ENCODE peak calls at places on chromosomes 16 and 17, in five cellular contexts. T is NT2/D1, I is mesendoderm, C is H9, K is SK-N-SH. V is an unnamed sample.

GRCh38 chr17:3961564-3962047 is 2.6 kb downstream of the ATP2A3 start:
- DNase-seq in T (no peak), K (no peak), C (no peak), I (no peak), V (no peak)

GRCh38 chr16:79372504-79373184 is 227.9 kb downstream of the MAF start:
- DNase-seq in I (no peak), K (no peak), C (no peak), T (no peak), V (no peak)

GRCh38 chr16:55367301-55367745 is 43.3 kb downstream of the IRX6 start:
- DNase-seq in T (no peak), C (no peak), K (no peak), I (no peak), V (peak; percentile 28)

GRCh38 chr16:275041-275621 is 613 bp downstream of the RGS11 start:
- DNase-seq in T (no peak), C (peak; percentile 55), I (no peak), K (peak; percentile 74), V (peak; percentile 40)

GRCh38 chr16:86913886-86914285 is 335.5 kb downstream of the FOXL1 start:
- DNase-seq in T (no peak), C (no peak), K (no peak), I (no peak), V (no peak)

GRCh38 chr16:68848786-68849185 is 5.5 kb downstream of the TANGO6 start:
- DNase-seq in K (no peak), I (no peak), C (no peak), T (no peak), V (no peak)

GRCh38 chr16:85168732-85169256 is 56.5 kb upstream of the CIBAR2 start:
- DNase-seq in I (peak; percentile 61), C (no peak), K (peak; percentile 92), T (no peak), V (peak; percentile 81)

GRCh38 chr17:79623786-79624657 is 13.2 kb upstream of the RBFOX3 start:
- DNase-seq in C (peak; percentile 25), K (peak; percentile 7), T (no peak), I (no peak), V (no peak)

GRCh38 chr16:74718140-74718539 is 17.5 kb upstream of the MLKL start:
- DNase-seq in I (no peak), C (no peak), K (no peak), T (no peak), V (no peak)

GRCh38 chr17:17959520-17960361 is 12.5 kb downstream of the TOM1L2 start:
- DNase-seq in T (no peak), K (no peak), C (no peak), I (no peak), V (peak; percentile 64)

GRCh38 chr17:61389670-61390478 is 9.8 kb upstream of the TBX2 start:
- DNase-seq in C (peak; percentile 85), K (peak; percentile 80), I (peak; percentile 61), T (no peak), V (peak; percentile 73)

GRCh38 chr17:74712301-74712700 is 422 bp downstream of the CD300LF start:
- DNase-seq in C (no peak), I (no peak), K (no peak), T (no peak), V (no peak)

GRCh38 chr16:47578033-47578432 is 116.9 kb downstream of the PHKB start:
- DNase-seq in K (no peak), C (no peak), I (no peak), T (no peak), V (no peak)

GRCh38 chr17:41404024-41404651 is 6.7 kb upstream of the KRT31 start:
- DNase-seq in I (peak; percentile 27), K (no peak), C (no peak), T (no peak), V (peak; percentile 75)

GRCh38 chr16:57728336-57729181 is 7.0 kb upstream of the KATNB1 start:
- DNase-seq in C (no peak), I (no peak), T (no peak), K (no peak), V (no peak)

GRCh38 chr17:74361613-74362391 is at the start of gene BTBD17:
- DNase-seq in C (peak; percentile 95), I (peak; percentile 32), T (no peak), K (peak; percentile 78), V (peak; percentile 50)

GRCh38 chr17:28381141-28381825 is 9.8 kb downstream of the SARM1 start:
- DNase-seq in I (peak; percentile 82), K (no peak), C (peak; percentile 92), T (no peak), V (no peak)

GRCh38 chr16:80197790-80198201 is 343.0 kb upstream of the DYNLRB2 start:
- DNase-seq in K (no peak), T (no peak), C (no peak), I (no peak), V (peak; percentile 82)

GRCh38 chr17:77375917-77376651 is 235.3 kb downstream of the SEC14L1 start:
- DNase-seq in T (no peak), C (peak; percentile 67), I (peak; percentile 57), K (peak; percentile 82), V (peak; percentile 82)

GRCh38 chr16:70151941-70152509 is 21.6 kb upstream of the CLEC18C start:
- DNase-seq in T (no peak), K (no peak), C (no peak), I (no peak), V (no peak)

GRCh38 chr17:60563743-60564142 is 36.2 kb upstream of the PPM1D start:
- DNase-seq in K (no peak), T (no peak), C (no peak), I (no peak), V (no peak)

GRCh38 chr16:29809850-29810698 is 1.9 kb upstream of the PRRT2 start:
- DNase-seq in C (peak; percentile 49), I (peak; percentile 65), K (no peak), T (no peak), V (no peak)

GRCh38 chr17:791807-792206 is 9.7 kb downstream of the MRM3 start:
- DNase-seq in K (no peak), C (no peak), I (no peak), T (no peak), V (no peak)

GRCh38 chr17:17635126-17635525 is 43.6 kb upstream of the PEMT start:
- DNase-seq in I (no peak), T (no peak), K (no peak), C (no peak), V (no peak)

GRCh38 chr17:9408381-9408780 is 167.2 kb downstream of the STX8 start:
- DNase-seq in T (no peak), I (no peak), C (no peak), K (no peak), V (no peak)

GRCh38 chr17:15157051-15157450 is 108.1 kb downstream of the PMP22 start:
- DNase-seq in K (no peak), T (no peak), I (peak; percentile 54), C (no peak), V (peak; percentile 50)

GRCh38 chr17:83203472-83204221 is 124.2 kb downstream of the METRNL start:
- DNase-seq in K (no peak), T (no peak), C (no peak), I (no peak), V (no peak)

GRCh38 chr17:4006745-4007211 is 42.5 kb upstream of the ATP2A3 start:
- DNase-seq in K (peak; percentile 77), I (peak; percentile 91), C (no peak), T (no peak), V (no peak)

GRCh38 chr17:33166472-33166871 is 126.6 kb downstream of the ASIC2 start:
- DNase-seq in C (no peak), I (no peak), K (no peak), T (no peak), V (no peak)

GRCh38 chr16:53518550-53519416 is 15.8 kb upstream of the AKTIP start:
- DNase-seq in T (no peak), K (no peak), I (no peak), C (no peak), V (peak; percentile 10)

GRCh38 chr17:57956311-57957119 is 1.3 kb upstream of the CUEDC1 start:
- DNase-seq in K (peak; percentile 27), C (peak; percentile 61), I (peak; percentile 71), T (peak; percentile 30), V (no peak)

GRCh38 chr17:65092262-65092661 is 35.7 kb upstream of the GNA13 start:
- DNase-seq in I (peak; percentile 27), C (no peak), T (no peak), K (no peak), V (peak; percentile 46)

GRCh38 chr16:56662357-56663354 is 4.9 kb downstream of the MT1F start:
- DNase-seq in C (peak; percentile 39), I (peak; percentile 44), K (no peak), T (no peak), V (no peak)

GRCh38 chr17:82412535-82413520 is 5.3 kb upstream of the HEXD start:
- DNase-seq in I (no peak), T (no peak), K (peak; percentile 83), C (no peak), V (no peak)

GRCh38 chr17:76532072-76532651 is 5.3 kb downstream of the CYGB start:
- DNase-seq in C (no peak), I (peak; percentile 58), T (no peak), K (no peak), V (no peak)

GRCh38 chr16:78932395-78932794 is 668.1 kb downstream of the MAF start:
- DNase-seq in C (no peak), T (no peak), I (no peak), K (no peak), V (no peak)

GRCh38 chr16:57009641-57010170 is 20.3 kb downstream of the NLRC5 start:
- DNase-seq in T (no peak), K (no peak), C (no peak), I (no peak), V (no peak)

GRCh38 chr16:10122546-10122945 is 59.7 kb downstream of the GRIN2A start:
- DNase-seq in K (peak; percentile 41), I (peak; percentile 23), T (peak; percentile 15), C (no peak), V (peak; percentile 34)
- H3K9ac ChIP-seq in K (no peak overlapping the region), I (no peak overlapping the region), T (no peak overlapping the region), C (no peak overlapping the region), V (no peak overlapping the region)

DNA sequence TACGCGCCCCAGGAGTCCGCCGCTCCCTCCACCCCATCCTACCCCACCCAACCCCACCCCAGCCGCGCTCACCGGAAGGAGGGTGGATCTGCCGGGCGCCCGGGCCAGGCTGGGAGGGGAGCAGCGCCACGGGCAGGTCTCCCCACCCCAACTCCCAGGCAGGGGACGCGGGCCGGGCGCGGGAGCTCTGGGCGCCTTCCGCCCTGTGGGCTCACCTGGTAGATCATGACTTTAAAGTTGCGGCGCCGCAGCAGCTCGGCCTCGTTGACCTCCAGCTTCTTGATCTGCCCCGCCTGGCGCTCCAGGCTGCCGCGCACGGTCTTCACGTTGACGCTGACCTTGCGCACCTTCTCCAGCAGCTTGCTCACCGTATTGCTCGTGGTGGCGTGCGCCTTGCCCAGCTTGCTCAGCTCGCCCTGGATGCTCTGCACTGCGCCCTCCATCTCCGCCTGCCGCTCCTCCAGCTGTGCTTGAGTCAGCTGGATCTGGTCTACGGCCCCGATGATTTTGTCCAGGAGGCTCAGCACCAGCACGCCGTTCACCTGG is 571 bp downstream of the CAVIN1 start:
- DNase-seq in K (peak; percentile 64), I (peak; percentile 68), C (peak; percentile 71), T (no peak), V (peak; percentile 56)
- H3K4me1 ChIP-seq in K (peaks cover 4% of the 10 kb centered on the region), I (no peaks in the 10 kb centered on the region), C (no peaks in the 10 kb centered on the region), T (peaks cover 15% of the 10 kb centered on the region), V (peaks cover 54% of the 10 kb centered on the region)

GRCh38 chr16:27579086-27579980 is 29.4 kb downstream of the KATNIP start:
- DNase-seq in K (no peak), I (no peak), C (no peak), T (no peak), V (peak; percentile 47)
- H3K9ac ChIP-seq in K (no peak overlapping the region), I (no peak overlapping the region), C (no peak overlapping the region), T (no peak overlapping the region), V (peak overlapping the region; percentile 9)

GRCh38 chr16:16000685-16001084 is 51.3 kb downstream of the ABCC1 start:
- DNase-seq in C (no peak), T (no peak), K (no peak), I (no peak), V (no peak)
- H3K4me1 ChIP-seq in C (no peaks in the 10 kb centered on the region), T (peaks cover 12% of the 10 kb centered on the region), K (peaks cover 18% of the 10 kb centered on the region), I (peaks cover 3% of the 10 kb centered on the region), V (peaks cover 38% of the 10 kb centered on the region)

GRCh38 chr17:49851387-49852291 is 3.8 kb upstream of the TAC4 start:
- DNase-seq in K (peak; percentile 92), T (peak; percentile 57), C (peak; percentile 86), I (peak; percentile 79), V (peak; percentile 84)
- H3K9ac ChIP-seq in K (peak overlapping the region; percentile 54), T (peak overlapping the region; percentile 74), C (no peak overlapping the region), I (peak overlapping the region; percentile 54), V (peak overlapping the region; percentile 76)

V was measured in adipocyte.